ENCODE peak calls at places on chromosomes 11 and 22, in five cellular contexts. G is fibroblast of the conjunctiva; D is uterus; J is stimulated activated CD4-positive, alpha-beta T cell treated with anti-CD3 and anti-CD28 coated beads, Interleukin-2, amount 100 ng/mL, for 48 hours; V is ovary. X is an unnamed sample.

GRCh38 chr11:2116680-2117079 is 22.5 kb downstream of the IGF2 start:
- DNase-seq in D (no peak), V (no peak), G (no peak), J (no peak), X (no peak)

GRCh38 chr11:106276859-106277436 is 199.5 kb downstream of the AASDHPPT start:
- DNase-seq in V (no peak), J (no peak), D (no peak), G (peak; percentile 20), X (no peak)

GRCh38 chr11:3165152-3165705 is at the start of gene OSBPL5:
- DNase-seq in G (no peak), J (peak; percentile 34), V (peak; percentile 83), D (peak; percentile 79), X (no peak)

GRCh38 chr11:68651208-68651984 is 32.9 kb upstream of the GAL start:
- DNase-seq in G (no peak), J (no peak), V (no peak), D (no peak), X (no peak)

GRCh38 chr22:49929553-49929979 is 11.1 kb downstream of the CRELD2 start:
- DNase-seq in V (peak; percentile 78), G (no peak), J (peak; percentile 78), D (peak; percentile 46), X (peak; percentile 75)

GRCh38 chr22:46007848-46008261 is 30.9 kb upstream of the WNT7B start:
- DNase-seq in D (peak; percentile 93), J (no peak), G (peak; percentile 80), V (peak; percentile 88), X (no peak)

GRCh38 chr22:46087816-46088277 is 62.5 kb upstream of the PPARA start:
- DNase-seq in J (no peak), G (peak; percentile 89), V (peak; percentile 96), D (peak; percentile 95), X (no peak)

GRCh38 chr11:45048870-45049825 is 97.3 kb upstream of the PRDM11 start:
- DNase-seq in V (no peak), D (peak; percentile 53), J (no peak), G (no peak), X (no peak)

GRCh38 chr11:72779495-72780128 is 14.2 kb downstream of the STARD10 start:
- DNase-seq in J (no peak), G (no peak), V (no peak), D (no peak), X (no peak)

GRCh38 chr11:70397983-70398833 is at the start of gene CTTN:
- DNase-seq in V (peak; percentile 94), J (peak; percentile 69), D (peak; percentile 85), G (peak; percentile 64), X (peak; percentile 55)

GRCh38 chr22:50011447-50012200 is 941 bp downstream of the IL17REL start:
- DNase-seq in J (no peak), V (peak; percentile 17), G (no peak), D (no peak), X (no peak)

GRCh38 chr22:24146791-24147353 is 34.4 kb upstream of the SUSD2 start:
- DNase-seq in J (no peak), G (peak; percentile 51), D (peak; percentile 79), V (peak; percentile 57), X (no peak)

GRCh38 chr11:28838741-28839140 is 730.6 kb downstream of the METTL15 start:
- DNase-seq in G (no peak), D (no peak), V (no peak), J (no peak), X (no peak)

GRCh38 chr11:22343411-22344032 is 5.3 kb downstream of the SLC17A6 start:
- DNase-seq in G (no peak), D (no peak), V (no peak), J (no peak), X (no peak)

GRCh38 chr22:47618180-47618579 is 855.7 kb downstream of the TBC1D22A start:
- DNase-seq in G (no peak), V (no peak), J (no peak), D (no peak), X (no peak)

GRCh38 chr11:108973402-108974119 is 308.7 kb downstream of the DDX10 start:
- DNase-seq in G (peak; percentile 41), D (no peak), J (no peak), V (no peak), X (no peak)

GRCh38 chr11:10375280-10376048 is 70.6 kb downstream of the ADM start:
- DNase-seq in G (peak; percentile 46), V (no peak), D (no peak), J (no peak), X (no peak)

GRCh38 chr22:46464296-46464695 is 73.1 kb downstream of the CELSR1 start:
- DNase-seq in V (no peak), D (no peak), G (no peak), J (no peak), X (no peak)

GRCh38 chr11:114060402-114061052 is 1.0 kb downstream of the ZBTB16 start:
- DNase-seq in D (no peak), V (peak; percentile 72), J (no peak), G (no peak), X (peak; percentile 11)

GRCh38 chr11:7656704-7657103 is 16.6 kb downstream of the CYB5R2 start:
- DNase-seq in G (no peak), D (no peak), J (no peak), V (no peak), X (no peak)